ENCODE peak calls at places on chromosomes 11 and 22, in ten cellular contexts. Q is cardiac muscle cell; J is SK-N-SH; P is CD4-positive, CD25-positive, alpha-beta regulatory T cell; Z is mesendoderm; F is RWPE2; N is transverse colon; M is ascending aorta; I is neural progenitor cell; V is body of pancreas. G is an unnamed sample. For H3K4me1, the result is how much of the 10 kb centered on the place peaks cover.

GRCh38 chr22:24430431-24431308 is 3.3 kb downstream of the ADORA2A start:
- DNase-seq in Z (no peak), I (no peak), Q (no peak), J (no peak), N (no peak), P (no peak), M (peak), V (no peak), F (no peak), G (peak)

GRCh38 chr11:113401718-113402117 is 14.1 kb downstream of the ANKK1 start:
- DNase-seq in I (no peak), V (peak), M (no peak), F (peak), Q (peak), N (peak), P (no peak), J (peak), Z (no peak), G (peak)

GRCh38 chr22:25869771-25870170 is 127.8 kb downstream of the MYO18B start:
- DNase-seq in Q (no peak), N (no peak), J (no peak), P (no peak), I (no peak), F (no peak), M (no peak), V (no peak), Z (no peak), G (no peak)

GRCh38 chr22:24803064-24803542 is 2.9 kb upstream of the SGSM1 start:
- DNase-seq in J (peak), P (peak), F (no peak), Z (peak), Q (peak), I (peak), M (no peak), V (peak), N (peak), G (peak)

GRCh38 chr11:135004495-135004894 is 592.5 kb upstream of the B3GAT1 start:
- DNase-seq in J (peak), M (no peak), Z (no peak), Q (peak), I (no peak), P (no peak), F (no peak), V (no peak), N (no peak), G (no peak)

GRCh38 chr22:39556970-39557811 is 13.4 kb upstream of the CACNA1I start:
- DNase-seq in F (no peak), M (no peak), P (peak), Z (no peak), N (no peak), I (peak), J (peak), V (no peak), Q (peak), G (no peak)

GRCh38 chr11:134628426-134628825 is 216.4 kb upstream of the B3GAT1 start:
- DNase-seq in N (no peak), I (no peak), J (no peak), Z (no peak), F (no peak), V (no peak), M (no peak), Q (no peak), P (no peak), G (no peak)

GRCh38 chr11:134196756-134197155 is 27.0 kb downstream of the NCAPD3 start:
- DNase-seq in M (no peak), V (no peak), Q (no peak), J (no peak), N (no peak), P (peak), F (no peak), I (no peak), Z (no peak), G (no peak)

GRCh38 chr22:25062378-25063095 is 110.0 kb downstream of the KIAA1671 start:
- DNase-seq in N (peak), I (no peak), Z (no peak), P (peak), M (no peak), J (peak), F (no peak), V (no peak), Q (no peak), G (no peak)

GRCh38 chr11:96299155-96299883 is 43.7 kb downstream of the MAML2 start:
- DNase-seq in I (no peak), N (no peak), F (no peak), J (no peak), V (no peak), M (no peak), Z (no peak), Q (no peak), P (no peak), G (no peak)

GRCh38 chr11:97909544-97910394 is 1111.0 kb upstream of the CNTN5 start:
- DNase-seq in F (no peak), J (no peak), M (no peak), P (no peak), I (no peak), V (no peak), Z (no peak), Q (peak), N (no peak), G (no peak)

GRCh38 chr11:93775289-93775688 is 8.8 kb upstream of the MED17 start:
- DNase-seq in N (no peak), P (no peak), V (no peak), J (peak), F (no peak), M (no peak), I (peak), Z (peak), Q (peak), G (no peak)

GRCh38 chr22:24432059-24432853 is 4.9 kb downstream of the ADORA2A start:
- DNase-seq in F (no peak), P (no peak), Q (peak), J (peak), I (no peak), M (peak), V (peak), Z (no peak), N (peak), G (peak)

GRCh38 chr11:63551889-63552266 is 11.3 kb downstream of the PLAAT2 start:
- DNase-seq in F (no peak), Q (no peak), N (no peak), P (no peak), M (no peak), V (no peak), Z (no peak), I (no peak), J (no peak), G (no peak)

GRCh38 chr11:3747704-3748103 is 49.6 kb downstream of the NUP98 start:
- DNase-seq in V (no peak), P (no peak), F (no peak), I (no peak), N (no peak), Q (peak), Z (peak), J (no peak), M (no peak), G (no peak)

GRCh38 chr11:82577246-82577645 is 156.4 kb downstream of the FAM181B start:
- DNase-seq in M (no peak), Z (no peak), J (peak), N (no peak), Q (no peak), P (no peak), F (peak), V (no peak), I (no peak), G (no peak)

GRCh38 chr11:11567862-11568650 is 53.7 kb downstream of the GALNT18 start:
- DNase-seq in M (no peak), V (no peak), N (peak), F (no peak), P (no peak), I (no peak), Z (no peak), J (no peak), Q (no peak), G (no peak)

GRCh38 chr22:22552630-22553029 is 6.4 kb downstream of the PRAME start:
- DNase-seq in M (no peak), F (no peak), I (peak), N (no peak), Z (peak), V (no peak), Q (peak), J (peak), P (no peak), G (no peak)

GRCh38 chr11:73182824-73183321 is 35.2 kb upstream of the P2RY2 start:
- DNase-seq in Q (peak), J (no peak), V (peak), I (no peak), F (peak), P (no peak), Z (no peak), N (peak), M (no peak), G (no peak)

GRCh38 chr11:120932305-120932905 is 91.5 kb upstream of the TBCEL start:
- DNase-seq in P (no peak), V (no peak), J (peak), M (no peak), Z (peak), N (no peak), Q (no peak), I (peak), F (no peak), G (no peak)

GRCh38 chr22:26291940-26292666 is 122.8 kb downstream of the SEZ6L start:
- DNase-seq in V (no peak), J (no peak), Q (no peak), N (no peak), M (no peak), P (no peak), Z (no peak), F (no peak), I (no peak), G (no peak)

GRCh38 chr11:123580557-123581275 is 73.7 kb downstream of the SCN3B start:
- DNase-seq in J (peak), Z (peak), P (peak), M (no peak), F (no peak), I (peak), V (peak), N (peak), Q (peak), G (peak)

GRCh38 chr11:14503023-14503422 is 3.4 kb upstream of the COPB1 start:
- DNase-seq in F (no peak), P (no peak), J (no peak), Q (no peak), I (no peak), M (no peak), N (no peak), Z (peak), V (no peak), G (no peak)

GRCh38 chr11:17273668-17274321 is 2.7 kb upstream of the NUCB2 start:
- DNase-seq in Q (no peak), J (no peak), F (no peak), P (no peak), N (no peak), V (no peak), M (no peak), I (no peak), Z (peak), G (no peak)

GRCh38 chr11:117953029-117953671 is 23.9 kb upstream of the TMPRSS13 start:
- DNase-seq in F (no peak), V (no peak), Q (no peak), P (peak), Z (no peak), I (no peak), J (no peak), N (no peak), M (no peak), G (no peak)

GRCh38 chr11:121582296-121582695 is 129.5 kb upstream of the SORL1-AS1 start:
- DNase-seq in P (no peak), N (no peak), F (no peak), I (no peak), M (no peak), Q (no peak), J (no peak), Z (no peak), V (no peak), G (no peak)

GRCh38 chr11:60767388-60767811 is 10.7 kb downstream of the MS4A15 start:
- DNase-seq in P (no peak), M (no peak), N (no peak), I (peak), Q (no peak), F (no peak), V (no peak), J (peak), Z (peak), G (peak)

GRCh38 chr11:134654161-134654915 is 242.3 kb upstream of the B3GAT1 start:
- DNase-seq in Z (no peak), M (no peak), N (no peak), Q (no peak), P (no peak), J (no peak), V (no peak), I (no peak), F (no peak), G (peak)

GRCh38 chr11:115659061-115659963 is 155.1 kb upstream of the CADM1 start:
- DNase-seq in Q (no peak), P (no peak), M (no peak), F (no peak), V (peak), N (no peak), J (peak), Z (peak), I (peak), G (peak)

GRCh38 chr11:76773921-76774361 is 9.2 kb upstream of the TSKU start:
- DNase-seq in F (no peak), J (no peak), N (no peak), Z (peak), V (peak), P (no peak), Q (no peak), I (no peak), M (no peak), G (no peak)

GRCh38 chr11:114616516-114616915 is 20.9 kb upstream of the NXPE4 start:
- DNase-seq in N (no peak), F (no peak), V (no peak), J (no peak), Z (no peak), M (no peak), I (no peak), P (no peak), Q (no peak), G (no peak)

DNA sequence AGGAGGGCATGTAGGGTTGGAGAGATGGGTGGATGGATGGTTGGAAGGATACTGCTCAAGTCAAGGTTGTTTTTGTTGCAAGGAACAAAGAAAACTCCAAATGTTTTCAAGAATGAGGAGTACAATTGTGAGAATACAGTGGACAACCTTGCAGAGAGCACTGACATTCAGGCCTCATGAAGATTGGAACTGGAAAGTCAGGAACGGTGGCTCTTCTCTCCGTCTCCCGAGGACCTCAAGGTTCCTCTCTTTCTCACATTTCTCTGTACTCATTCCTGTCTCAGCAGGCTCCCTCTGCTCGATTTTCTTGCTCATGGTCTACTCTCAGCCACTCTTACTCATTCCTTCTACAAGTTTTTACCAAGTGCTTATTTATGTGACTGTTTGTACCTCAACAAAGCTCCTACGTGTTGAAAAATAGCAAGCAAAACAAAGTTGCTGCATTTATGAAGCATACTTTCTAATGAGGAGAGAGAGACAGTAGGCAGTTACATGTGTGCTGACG is 97.6 kb downstream of the SWAP70 start:
- DNase-seq in M (no peak), Q (no peak), I (no peak), Z (no peak), V (no peak), F (no peak), N (no peak), J (no peak), P (no peak), G (no peak)
- H3K4me1 ChIP-seq in M (under half), Q (under half), I (under half), Z (under half), V (under half), F (under half), N (under half), J (under half), P (under half), G (under half)

DNA sequence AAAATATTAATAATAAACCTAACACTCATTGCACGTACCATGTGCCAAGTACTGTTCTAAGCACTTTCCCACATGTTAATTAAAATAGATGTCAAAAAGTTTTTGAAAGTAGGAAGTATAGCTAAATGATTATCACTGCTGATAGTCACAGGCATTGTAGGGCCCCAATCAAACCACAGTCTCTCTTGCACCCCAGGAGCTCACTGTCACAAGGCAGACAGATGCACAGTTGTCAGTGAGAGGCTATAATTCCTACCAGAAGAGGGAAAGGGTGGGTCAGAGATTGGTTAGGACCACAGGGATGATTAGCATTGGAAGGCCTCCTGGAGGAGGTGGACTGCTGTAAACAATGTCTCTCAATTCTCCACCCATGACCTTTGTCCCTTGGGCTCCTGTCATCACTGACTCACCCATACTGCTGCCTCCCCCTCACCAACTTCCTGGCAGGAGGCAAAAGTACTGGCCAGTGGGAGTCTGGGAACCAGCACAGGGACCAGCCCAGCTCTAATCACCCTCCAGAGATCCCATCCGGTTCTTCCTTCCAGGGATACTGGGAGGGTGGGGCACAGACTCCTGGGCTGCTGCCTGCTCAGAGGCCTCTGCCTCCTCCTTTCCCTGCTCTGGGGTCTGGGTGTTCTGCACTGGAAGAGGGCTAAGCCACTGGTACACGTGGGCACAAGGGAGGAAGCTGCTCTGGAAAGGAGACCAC is 1.1 kb upstream of the POLD4 start:
- DNase-seq in M (peak), Q (peak), P (no peak), V (peak), I (peak), N (peak), Z (peak), J (no peak), F (peak), G (no peak)
- H3K4me1 ChIP-seq in M (half or more), Q (under half), P (half or more), V (half or more), I (under half), N (half or more), Z (under half), J (half or more), F (under half), G (half or more)

GRCh38 chr22:18091478-18091877 is 13.7 kb downstream of the PEX26 start:
- DNase-seq in Q (no peak), P (no peak), F (no peak), N (no peak), J (no peak), I (no peak), V (no peak), Z (no peak), M (no peak), G (no peak)

GRCh38 chr22:18091916-18092526 is 14.2 kb downstream of the PEX26 start:
- DNase-seq in P (no peak), F (no peak), V (peak), M (no peak), Q (peak), Z (no peak), J (no peak), I (no peak), N (peak), G (no peak)

GRCh38 chr22:18095101-18095805 is 15.4 kb upstream of the TUBA8 start:
- DNase-seq in Q (no peak), J (no peak), N (no peak), M (no peak), I (no peak), Z (no peak), V (no peak), F (no peak), P (no peak), G (no peak)

GRCh38 chr22:18096823-18097222 is 13.8 kb upstream of the TUBA8 start:
- DNase-seq in Z (no peak), N (no peak), V (no peak), Q (no peak), M (no peak), I (no peak), P (no peak), J (no peak), F (no peak), G (no peak)

GRCh38 chr22:18093661-18094060 is 15.9 kb downstream of the PEX26 start:
- DNase-seq in J (no peak), N (no peak), Q (no peak), V (no peak), M (no peak), P (no peak), I (no peak), Z (no peak), F (no peak), G (no peak)
- H3K4me1 ChIP-seq in J (under half), N (under half), Q (under half), V (under half), M (under half), P (under half), I (under half), Z (under half), F (under half), G (under half)

GRCh38 chr11:88355887-88356286 is 18.4 kb upstream of the CTSC start:
- DNase-seq in N (no peak), Z (no peak), M (no peak), Q (no peak), P (no peak), J (no peak), F (no peak), I (no peak), V (no peak), G (no peak)

GRCh38 chr11:88353835-88354496 is 16.4 kb upstream of the CTSC start:
- DNase-seq in I (no peak), M (no peak), Z (no peak), N (no peak), Q (no peak), P (no peak), F (no peak), V (no peak), J (no peak), G (no peak)

GRCh38 chr11:88353386-88353785 is 15.8 kb upstream of the CTSC start:
- DNase-seq in I (no peak), M (no peak), V (no peak), Z (no peak), Q (no peak), J (no peak), F (no peak), P (no peak), N (no peak), G (no peak)

GRCh38 chr11:88357323-88358039 is 19.9 kb upstream of the CTSC start:
- DNase-seq in P (no peak), V (no peak), N (no peak), J (no peak), F (no peak), Q (peak), Z (no peak), M (no peak), I (no peak), G (no peak)

DNA sequence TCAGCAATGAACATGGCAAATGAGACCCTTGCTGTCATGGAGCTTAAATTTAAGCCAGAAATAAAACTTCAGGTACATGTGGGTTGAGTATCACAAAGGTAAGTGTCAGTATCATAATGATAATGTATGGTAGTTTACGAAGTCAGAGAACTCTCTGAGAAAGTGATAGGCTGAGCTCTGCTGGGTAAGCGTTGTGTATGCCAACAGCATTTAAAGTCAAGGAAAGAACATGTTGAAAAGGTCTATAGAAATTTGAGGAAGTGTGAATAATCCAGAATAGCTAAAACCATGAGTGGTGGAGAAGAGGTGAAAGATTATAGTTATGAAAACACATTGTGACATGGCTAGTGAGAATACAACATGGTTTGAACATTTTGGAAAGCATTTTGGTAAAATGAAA is 17.4 kb upstream of the CTSC start:
- DNase-seq in M (no peak), J (no peak), V (no peak), I (no peak), N (no peak), F (no peak), Z (no peak), P (no peak), Q (no peak), G (no peak)
- H3K4me1 ChIP-seq in M (under half), J (under half), V (under half), I (under half), N (under half), F (under half), Z (under half), P (under half), Q (under half), G (under half)

GRCh38 chr11:67238894-67239794 is 27.1 kb upstream of the GRK2 start:
- DNase-seq in I (peak), N (no peak), Z (peak), J (no peak), M (no peak), P (no peak), V (no peak), Q (peak), F (no peak), G (no peak)

GRCh38 chr11:67230406-67230805 is 35.9 kb upstream of the GRK2 start:
- DNase-seq in I (no peak), V (no peak), M (no peak), Z (no peak), Q (no peak), J (no peak), P (no peak), F (no peak), N (no peak), G (no peak)

GRCh38 chr11:67230886-67231285 is 35.4 kb upstream of the GRK2 start:
- DNase-seq in J (no peak), V (no peak), F (no peak), I (no peak), N (no peak), Z (no peak), Q (no peak), P (no peak), M (no peak), G (no peak)

GRCh38 chr11:67237574-67237973 is 28.7 kb upstream of the GRK2 start:
- DNase-seq in N (no peak), I (no peak), Q (no peak), M (no peak), V (no peak), J (no peak), P (no peak), F (no peak), Z (no peak), G (no peak)

GRCh38 chr11:67233584-67234190 is 32.6 kb upstream of the GRK2 start:
- DNase-seq in Z (no peak), V (no peak), J (no peak), M (no peak), Q (no peak), N (no peak), P (no peak), I (no peak), F (no peak), G (no peak)
- H3K4me1 ChIP-seq in Z (under half), V (under half), J (under half), M (under half), Q (under half), N (under half), P (under half), I (under half), F (under half), G (under half)